ENCODE peak calls at places on chromosomes 5 and 9, in eight cellular contexts. Y is mesendoderm; B is hepatocyte; Q is RCC 7860; O is SW 1271; C is stimulated activated CD4-positive, alpha-beta T cell treated with anti-CD3 and anti-CD28 coated beads, Interleukin-1b, Interleukin-23, amount 100 ng/mL, for 1 hour; J is left cardiac atrium; H is C1 segment of cervical spinal cord. W is an unnamed sample.
A peak's percentile ranks its signal among the peaks of the same experiment; 100 is the strongest.

GRCh38 chr9:78239506-78239905 is 3.6 kb downstream of the CEP78 start:
- DNase-seq in Q (no peak), C (no peak), H (no peak), Y (peak; percentile 21), J (no peak), B (peak; percentile 64), O (no peak), W (peak; percentile 50)

GRCh38 chr9:112169368-112169767 is 5.7 kb downstream of the SUSD1 start:
- DNase-seq in Q (no peak), H (no peak), C (no peak), Y (no peak), J (no peak), O (no peak), B (peak; percentile 80), W (no peak)

GRCh38 chr5:131988601-131989000 is 22.9 kb downstream of the ACSL6 start:
- DNase-seq in B (no peak), Y (no peak), J (no peak), H (no peak), Q (no peak), O (no peak), C (no peak), W (no peak)

GRCh38 chr5:172412724-172413260 is 41.5 kb downstream of the SH3PXD2B start:
- DNase-seq in J (peak; percentile 92), B (peak; percentile 52), Y (no peak), Q (peak; percentile 20), H (no peak), C (no peak), O (no peak), W (no peak)

GRCh38 chr5:132483101-132483500 is 7.5 kb downstream of the IRF1 start:
- DNase-seq in J (peak; percentile 10), H (no peak), B (no peak), Y (no peak), Q (no peak), C (no peak), O (no peak), W (no peak)

GRCh38 chr5:32916648-32917047 is 205.5 kb downstream of the NPR3 start:
- DNase-seq in C (no peak), J (no peak), B (peak; percentile 18), Y (peak; percentile 67), H (no peak), Q (no peak), O (no peak), W (no peak)

GRCh38 chr5:125992050-125992449 is 431.2 kb upstream of the GRAMD2B start:
- DNase-seq in C (no peak), H (no peak), J (no peak), Y (no peak), Q (no peak), B (no peak), O (no peak), W (no peak)

GRCh38 chr9:124623966-124624734 is 117.0 kb upstream of the NR5A1 start:
- DNase-seq in B (no peak), Y (no peak), Q (no peak), H (no peak), O (no peak), J (no peak), C (no peak), W (no peak)

GRCh38 chr9:137269231-137269772 is 8.2 kb upstream of the TOR4A start:
- DNase-seq in Y (no peak), C (no peak), Q (no peak), J (no peak), B (peak; percentile 6), O (no peak), H (no peak), W (no peak)

GRCh38 chr9:127398715-127399400 is 1.9 kb downstream of the SLC2A8 start:
- DNase-seq in C (no peak), Q (no peak), O (no peak), J (no peak), B (no peak), Y (no peak), H (no peak), W (no peak)

GRCh38 chr9:7234144-7234543 is 476.4 kb downstream of the KDM4C start:
- DNase-seq in H (no peak), Q (no peak), J (no peak), C (no peak), Y (peak; percentile 90), O (no peak), B (peak; percentile 48), W (no peak)

GRCh38 chr5:107783551-107783950 is 112.8 kb upstream of the EFNA5 start:
- DNase-seq in B (no peak), Y (no peak), H (no peak), Q (no peak), C (no peak), J (no peak), O (no peak), W (no peak)

GRCh38 chr9:121133104-121133816 is 58.5 kb downstream of the CNTRL start:
- DNase-seq in Y (peak; percentile 53), B (peak; percentile 55), Q (no peak), C (peak; percentile 44), J (peak; percentile 39), O (no peak), H (no peak), W (no peak)

GRCh38 chr5:153504726-153505125 is 14.3 kb downstream of the GRIA1 start:
- DNase-seq in J (no peak), B (no peak), H (no peak), Y (no peak), O (no peak), C (no peak), Q (no peak), W (no peak)

GRCh38 chr9:101119206-101119819 is 90.8 kb downstream of the PLPPR1 start:
- DNase-seq in C (no peak), Y (peak; percentile 85), H (no peak), B (peak; percentile 75), Q (peak; percentile 13), O (peak; percentile 4), J (peak; percentile 32), W (peak; percentile 70)

GRCh38 chr5:32138839-32139493 is 35.2 kb downstream of the GOLPH3 start:
- DNase-seq in J (no peak), Y (no peak), O (no peak), H (no peak), Q (no peak), B (no peak), C (no peak), W (no peak)

GRCh38 chr9:95297316-95297715 is 20.2 kb downstream of the FANCC start:
- DNase-seq in O (no peak), H (no peak), Y (no peak), J (no peak), C (no peak), B (no peak), Q (no peak), W (no peak)

GRCh38 chr9:100445161-100445902 is 18.4 kb downstream of the MSANTD3 start:
- DNase-seq in C (no peak), Q (no peak), J (no peak), O (no peak), Y (no peak), H (no peak), B (no peak), W (no peak)

GRCh38 chr9:98401140-98402025 is 145.9 kb upstream of the TBC1D2 start:
- DNase-seq in J (no peak), H (no peak), Y (no peak), B (peak; percentile 38), C (no peak), O (no peak), Q (no peak), W (no peak)

GRCh38 chr5:172469697-172470096 is 15.4 kb upstream of the SH3PXD2B start:
- DNase-seq in Y (no peak), H (no peak), B (no peak), O (no peak), J (no peak), C (no peak), Q (no peak), W (no peak)

GRCh38 chr5:115723224-115723623 is 93.2 kb downstream of the CDO1 start:
- DNase-seq in Q (no peak), C (no peak), J (no peak), B (no peak), Y (no peak), H (no peak), O (no peak), W (no peak)

GRCh38 chr5:171518916-171519315 is 99.5 kb downstream of the FGF18 start:
- DNase-seq in J (no peak), Q (no peak), C (no peak), H (no peak), Y (no peak), B (no peak), O (no peak), W (no peak)

GRCh38 chr5:9551567-9551966 is 5.7 kb upstream of the SEMA5A start:
- DNase-seq in C (no peak), Y (no peak), B (no peak), O (no peak), J (no peak), Q (no peak), H (no peak), W (no peak)

GRCh38 chr5:109853362-109853761 is 163.6 kb downstream of the MAN2A1 start:
- DNase-seq in J (no peak), Q (no peak), C (no peak), B (no peak), O (no peak), H (no peak), Y (no peak), W (no peak)

W was measured in NCI-H2081.